ENCODE peak calls at places on chromosomes 3 and 15, in nine cellular contexts. E is HepG2, H is breast epithelium, M is transverse colon, T is HCT116, D is sigmoid colon, Q is endothelial cell of umbilical vein, N is stomach, Y is spleen. V is an unnamed sample.

GRCh38 chr3:53231532-53232511 is 24.0 kb downstream of the TKT start:
- DNase-seq in E (no peak), H (no peak), M (no peak), T (no peak), D (no peak), Q (no peak), N (no peak), Y (peak; percentile 56), V (no peak)

GRCh38 chr15:92910451-92910850 is 10.3 kb downstream of the CHD2 start:
- DNase-seq in E (no peak), H (no peak), M (no peak), T (no peak), D (no peak), Q (no peak), N (no peak), Y (no peak), V (no peak)

GRCh38 chr3:72458365-72458764 is 389.9 kb downstream of the SHQ1 start:
- DNase-seq in E (no peak), H (no peak), M (peak; percentile 82), T (no peak), D (no peak), Q (no peak), N (peak; percentile 43), Y (no peak), V (no peak)

GRCh38 chr3:43737001-43737440 is 46.3 kb downstream of the ABHD5 start:
- DNase-seq in E (no peak), H (no peak), M (no peak), T (no peak), D (no peak), Q (no peak), N (no peak), Y (no peak), V (no peak)

GRCh38 chr15:31265871-31266711 is 60.5 kb upstream of the KLF13 start:
- DNase-seq in E (no peak), H (peak; percentile 36), M (peak; percentile 73), T (no peak), D (peak; percentile 75), Q (no peak), N (peak; percentile 59), Y (peak; percentile 92), V (peak; percentile 82)

GRCh38 chr3:89049119-89049518 is 58.3 kb upstream of the EPHA3 start:
- DNase-seq in E (peak; percentile 5), H (no peak), M (no peak), T (no peak), D (no peak), Q (no peak), N (no peak), Y (no peak), V (no peak)

GRCh38 chr15:78944669-78945407 is at the start of gene CTSH:
- DNase-seq in E (peak; percentile 84), H (peak; percentile 67), M (peak; percentile 91), T (no peak), D (peak; percentile 87), Q (peak; percentile 44), N (peak; percentile 95), Y (peak; percentile 96), V (no peak)

GRCh38 chr3:40240921-40241320 is 68.6 kb upstream of the EIF1B start:
- DNase-seq in E (no peak), H (no peak), M (no peak), T (no peak), D (no peak), Q (no peak), N (no peak), Y (no peak), V (no peak)

GRCh38 chr15:85618956-85619491 is 175.7 kb downstream of the KLHL25 start:
- DNase-seq in E (no peak), H (no peak), M (peak; percentile 50), T (no peak), D (peak; percentile 92), Q (peak; percentile 96), N (peak; percentile 53), Y (no peak), V (peak; percentile 97)

GRCh38 chr15:77634266-77634962 is 1.7 kb upstream of the LINGO1 start:
- DNase-seq in E (peak; percentile 46), H (no peak), M (peak; percentile 83), T (peak; percentile 26), D (peak; percentile 75), Q (peak; percentile 48), N (peak; percentile 74), Y (peak; percentile 86), V (no peak)

GRCh38 chr3:59545369-59545768 is 495.5 kb upstream of the CFAP20DC start:
- DNase-seq in E (no peak), H (no peak), M (no peak), T (no peak), D (no peak), Q (no peak), N (no peak), Y (no peak), V (no peak)

GRCh38 chr15:76930831-76931396 is 635 bp upstream of the RCN2 start:
- DNase-seq in E (no peak), H (no peak), M (no peak), T (no peak), D (no peak), Q (no peak), N (no peak), Y (no peak), V (no peak)

GRCh38 chr15:26891448-26891881 is 24.6 kb downstream of the GABRA5 start:
- DNase-seq in E (peak; percentile 36), H (peak; percentile 75), M (no peak), T (no peak), D (no peak), Q (peak; percentile 46), N (peak; percentile 60), Y (no peak), V (peak; percentile 44)

GRCh38 chr15:86837631-86838030 is 758.0 kb downstream of the AGBL1 start:
- DNase-seq in E (no peak), H (no peak), M (no peak), T (no peak), D (no peak), Q (no peak), N (no peak), Y (no peak), V (no peak)

GRCh38 chr3:86793786-86794185 is 197.2 kb downstream of the VGLL3 start:
- DNase-seq in E (peak; percentile 3), H (no peak), M (no peak), T (no peak), D (no peak), Q (no peak), N (no peak), Y (no peak), V (no peak)

GRCh38 chr15:75306188-75306587 is 23.6 kb downstream of the GOLGA6D start:
- DNase-seq in E (no peak), H (no peak), M (no peak), T (no peak), D (no peak), Q (no peak), N (no peak), Y (no peak), V (no peak)

GRCh38 chr3:126304704-126305103 is 52.5 kb downstream of the KLF15 start:
- DNase-seq in E (no peak), H (no peak), M (no peak), T (no peak), D (no peak), Q (no peak), N (no peak), Y (no peak), V (no peak)

GRCh38 chr3:163952499-163952898 is 1125.8 kb downstream of the SI start:
- DNase-seq in E (no peak), H (no peak), M (no peak), T (no peak), D (no peak), Q (no peak), N (no peak), Y (no peak), V (no peak)

GRCh38 chr3:163951397-163951987 is 1126.8 kb downstream of the SI start:
- DNase-seq in E (peak; percentile 7), H (no peak), M (no peak), T (no peak), D (no peak), Q (no peak), N (no peak), Y (no peak), V (no peak)

DNA sequence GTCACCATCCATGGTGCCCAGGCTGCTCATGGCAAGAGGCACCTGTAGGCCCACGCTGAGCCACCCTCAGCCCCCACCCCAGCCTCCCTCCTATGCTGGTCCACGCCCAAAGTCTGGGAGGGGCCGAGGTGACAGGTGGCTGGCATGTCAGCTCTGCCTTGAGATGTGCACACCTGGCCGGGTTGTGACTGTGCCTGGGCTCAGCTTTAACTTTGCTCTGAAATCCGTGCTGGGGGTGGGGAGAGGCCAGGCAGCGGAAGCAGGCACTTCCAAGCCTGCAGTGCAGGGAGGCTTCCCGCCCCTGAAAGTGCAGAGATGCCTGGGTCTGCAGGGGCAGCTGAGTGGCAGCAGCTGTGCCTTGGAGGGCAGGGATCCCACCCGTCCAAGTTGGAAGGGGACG is 1124.8 kb downstream of the SI start:
- DNase-seq in E (no peak), H (no peak), M (no peak), T (no peak), D (peak; percentile 42), Q (no peak), N (no peak), Y (no peak), V (no peak)
- H3K4me3 ChIP-seq in E (no peak overlapping the region), H (no peak overlapping the region), M (no peak overlapping the region), T (no peak overlapping the region), D (no peak overlapping the region), Q (no peak overlapping the region), N (no peak overlapping the region), Y (no peak overlapping the region), V (no peak overlapping the region)

DNA sequence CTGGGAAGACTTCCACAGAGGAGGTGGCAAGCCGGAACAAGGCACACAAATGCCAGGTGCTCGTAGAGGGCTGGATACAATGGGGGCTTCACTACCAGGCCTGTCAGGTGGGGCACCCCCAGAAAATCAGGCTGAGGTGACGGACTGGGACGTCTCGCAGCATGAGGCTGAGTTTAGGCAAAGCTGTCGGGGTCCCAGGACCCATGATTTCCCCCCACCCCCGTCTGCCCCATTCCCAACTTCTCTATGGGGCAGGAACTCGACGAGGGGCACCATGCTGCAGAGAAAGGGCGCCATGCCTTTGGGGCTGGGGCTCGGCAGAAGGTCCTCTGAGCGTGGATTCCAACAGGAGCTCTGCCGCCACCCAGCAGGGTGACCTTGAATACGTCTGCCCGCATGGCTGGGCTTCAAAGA is 65.7 kb upstream of the HES1 start:
- DNase-seq in E (peak; percentile 65), H (no peak), M (no peak), T (no peak), D (no peak), Q (no peak), N (no peak), Y (no peak), V (no peak)
- TF ChIP-seq POLR2A in E (no peak), H (no peak), M (no peak), T (no peak), D (no peak), Q (no peak), N (no peak), Y (no peak), V (no peak)

DNA sequence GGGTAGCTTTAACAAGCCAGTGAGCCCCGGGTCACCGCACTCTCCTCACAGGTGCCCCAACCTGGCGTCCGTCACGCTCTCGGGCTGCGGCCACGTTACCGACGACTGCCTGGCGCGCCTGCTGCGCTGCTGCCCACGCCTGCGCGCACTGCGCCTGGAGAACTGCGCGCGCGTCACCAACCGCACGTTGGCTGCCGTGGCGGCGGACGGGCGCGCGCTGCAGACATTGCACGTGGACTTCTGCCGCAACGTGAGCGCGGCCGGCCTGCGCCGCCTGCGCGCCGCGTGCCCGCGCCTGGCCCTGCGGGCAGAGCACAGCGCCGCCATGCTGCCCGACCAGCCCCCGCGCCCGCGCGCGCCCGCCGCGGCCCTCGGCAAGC is 3.4 kb downstream of the FBXL22 start:
- DNase-seq in E (peak; percentile 78), H (peak; percentile 84), M (peak; percentile 91), T (peak; percentile 79), D (peak; percentile 93), Q (peak; percentile 94), N (peak; percentile 94), Y (peak; percentile 98), V (no peak)
- TF ChIP-seq POLR2AphosphoS5 in E (peak; percentile 85), H (peak; percentile 80), M (peak; percentile 97), T (peak; percentile 95), D (peak; percentile 97), Q (peak; percentile 99), N (peak; percentile 96), Y (peak; percentile 95), V (peak; percentile 80)

GRCh38 chr3:50270422-50270831 is 1.5 kb downstream of the SEMA3B start:
- DNase-seq in E (no peak), H (no peak), M (no peak), T (no peak), D (no peak), Q (no peak), N (no peak), Y (no peak), V (no peak)
- H3K4me3 ChIP-seq in E (peak overlapping the region; percentile 83), H (no peak overlapping the region), M (no peak overlapping the region), T (peak overlapping the region; percentile 47), D (peak overlapping the region; percentile 39), Q (no peak overlapping the region), N (peak overlapping the region; percentile 44), Y (no peak overlapping the region), V (peak overlapping the region; percentile 37)